ENCODE peak calls at places on chromosomes 5 and 9, in ten cellular contexts. D is adrenal gland, J is tibial artery, Y is endothelial cell of umbilical vein, O is AG04450, W is fibroblast of lung, I is GM23338, U is stomach, E is psoas muscle, Q is Panc1. P is an unnamed sample. For H3K27me3, the result is how much of the 10 kb centered on the place peaks cover.

GRCh38 chr9:134695144-134695543 is 53.5 kb downstream of the COL5A1 start:
- DNase-seq in U (no peak), J (no peak), I (no peak), Y (no peak), D (no peak), E (peak), O (no peak), W (no peak), Q (no peak), P (no peak)

GRCh38 chr9:137406876-137407589 is 15.9 kb downstream of the EXD3 start:
- DNase-seq in U (peak), Y (peak), W (peak), O (no peak), I (peak), J (no peak), Q (no peak), D (peak), E (peak), P (peak)

GRCh38 chr9:136496181-136496580 is 13.3 kb upstream of the SEC16A start:
- DNase-seq in D (no peak), I (no peak), E (no peak), Q (no peak), O (no peak), J (no peak), W (no peak), Y (no peak), U (no peak), P (no peak)

GRCh38 chr5:80054682-80055081 is 19.5 kb downstream of the THBS4 start:
- DNase-seq in D (no peak), U (no peak), O (no peak), Q (no peak), E (no peak), Y (no peak), I (no peak), W (no peak), J (no peak), P (no peak)

GRCh38 chr5:149414405-149415244 is 35.5 kb upstream of the IL17B start:
- DNase-seq in D (no peak), U (no peak), O (no peak), E (peak), Y (no peak), I (no peak), W (peak), J (peak), Q (no peak), P (peak)

GRCh38 chr9:6564370-6564769 is 81.2 kb downstream of the GLDC start:
- DNase-seq in E (no peak), W (peak), J (no peak), D (no peak), U (no peak), Q (no peak), Y (peak), O (no peak), I (no peak), P (no peak)

GRCh38 chr5:103475629-103476240 is 86.9 kb downstream of the NUDT12 start:
- DNase-seq in Y (peak), U (no peak), E (no peak), Q (peak), I (peak), D (no peak), O (no peak), W (peak), J (no peak), P (no peak)

GRCh38 chr5:82924990-82925385 is 152.2 kb downstream of the TMEM167A start:
- DNase-seq in E (no peak), D (no peak), U (no peak), Y (peak), O (no peak), I (no peak), W (peak), Q (no peak), J (no peak), P (no peak)

GRCh38 chr5:119179857-119180641 is 109.2 kb downstream of the DMXL1 start:
- DNase-seq in Q (no peak), I (no peak), D (no peak), U (no peak), Y (no peak), E (no peak), W (peak), J (no peak), O (no peak), P (no peak)

GRCh38 chr5:163338-163620 is 28.0 kb upstream of the LRRC14B start:
- DNase-seq in W (no peak), I (no peak), U (no peak), Y (no peak), E (no peak), D (no peak), J (peak), O (no peak), Q (no peak), P (no peak)

GRCh38 chr5:14465086-14465485 is 116.5 kb upstream of the OTULINL start:
- DNase-seq in D (no peak), W (peak), O (peak), I (no peak), U (no peak), J (no peak), E (no peak), Q (no peak), Y (no peak), P (no peak)

GRCh38 chr9:32627394-32627954 is 8.0 kb downstream of the TAF1L start:
- DNase-seq in W (no peak), E (no peak), J (no peak), D (no peak), U (no peak), O (no peak), Y (no peak), I (no peak), Q (no peak), P (no peak)

GRCh38 chr9:83339435-83339834 is 198.8 kb downstream of the FRMD3 start:
- DNase-seq in D (no peak), W (no peak), J (no peak), E (no peak), O (no peak), U (no peak), I (no peak), Q (no peak), Y (no peak), P (no peak)

GRCh38 chr5:78624011-78624541 is 24.5 kb downstream of the LHFPL2 start:
- DNase-seq in I (no peak), O (no peak), U (no peak), D (peak), E (no peak), J (no peak), Y (no peak), W (no peak), Q (no peak), P (no peak)

GRCh38 chr5:143200781-143201398 is 202.6 kb downstream of the NR3C1 start:
- DNase-seq in U (no peak), D (peak), W (peak), E (peak), Q (no peak), Y (no peak), O (no peak), J (no peak), I (no peak), P (peak)

GRCh38 chr9:93183663-93184438 is at the start of gene WNK2:
- DNase-seq in W (peak), D (no peak), Y (no peak), O (no peak), U (peak), J (no peak), Q (no peak), E (no peak), I (peak), P (no peak)

GRCh38 chr9:116365056-116365471 is 211.5 kb downstream of the PAPPA start:
- DNase-seq in Y (no peak), O (peak), J (peak), D (peak), E (peak), I (peak), W (peak), U (peak), Q (no peak), P (peak)

GRCh38 chr5:161409471-161409870 is 137.1 kb downstream of the GABRB2 start:
- DNase-seq in J (no peak), I (no peak), U (no peak), O (no peak), W (no peak), E (no peak), D (no peak), Y (no peak), Q (no peak), P (no peak)

GRCh38 chr5:78627175-78627574 is 21.4 kb downstream of the LHFPL2 start:
- DNase-seq in J (no peak), O (no peak), U (no peak), W (peak), Q (no peak), D (peak), I (no peak), E (no peak), Y (peak), P (no peak)

GRCh38 chr5:173970878-173971650 is 17.9 kb upstream of the C5orf47 start:
- DNase-seq in J (no peak), D (peak), W (no peak), Q (no peak), Y (no peak), O (no peak), U (no peak), E (no peak), I (no peak), P (no peak)

GRCh38 chr9:124452841-124453585 is 2.8 kb downstream of the ADGRD2 start:
- DNase-seq in E (no peak), I (peak), Y (no peak), U (no peak), D (no peak), O (no peak), W (no peak), Q (no peak), J (peak), P (no peak)

GRCh38 chr5:82388186-82388585 is 110.0 kb upstream of the RPS23 start:
- DNase-seq in U (no peak), J (no peak), W (peak), Y (no peak), I (no peak), D (peak), E (no peak), O (no peak), Q (no peak), P (no peak)

GRCh38 chr5:41558295-41558694 is 47.9 kb upstream of the PLCXD3 start:
- DNase-seq in E (no peak), Y (no peak), O (no peak), I (no peak), D (no peak), Q (no peak), J (no peak), W (no peak), U (no peak), P (no peak)

GRCh38 chr5:126972062-126972895 is 58.1 kb downstream of the MARCHF3 start:
- DNase-seq in O (no peak), D (no peak), J (no peak), W (peak), I (no peak), U (no peak), E (no peak), Y (peak), Q (no peak), P (no peak)

GRCh38 chr9:26725573-26725972 is 167.0 kb downstream of the CAAP1 start:
- DNase-seq in I (no peak), E (no peak), Y (no peak), U (no peak), W (no peak), J (no peak), O (no peak), Q (no peak), D (no peak), P (no peak)

GRCh38 chr5:128470663-128471062 is 67.4 kb downstream of the FBN2 start:
- DNase-seq in O (no peak), Y (no peak), Q (no peak), W (peak), D (no peak), J (no peak), I (no peak), E (no peak), U (no peak), P (no peak)

GRCh38 chr5:75463726-75464125 is 47.7 kb downstream of the CERT1 start:
- DNase-seq in O (no peak), Q (no peak), U (no peak), D (no peak), W (no peak), J (no peak), Y (no peak), E (no peak), I (no peak), P (no peak)

GRCh38 chr9:127918201-127919107 is 1.6 kb upstream of the ST6GALNAC4 start:
- DNase-seq in Q (no peak), W (peak), J (no peak), D (no peak), E (no peak), O (no peak), U (no peak), Y (peak), I (peak), P (peak)

GRCh38 chr5:132387649-132388117 is 18.2 kb downstream of the SLC22A5 start:
- DNase-seq in W (peak), I (no peak), U (peak), J (peak), Y (peak), D (peak), Q (no peak), O (peak), E (no peak), P (peak)

GRCh38 chr9:134217431-134218210 is 53.3 kb upstream of the RNU6ATAC start:
- DNase-seq in Q (no peak), J (no peak), W (no peak), D (no peak), I (peak), Y (no peak), O (no peak), E (peak), U (no peak), P (no peak)

GRCh38 chr9:36499156-36499886 is 73.4 kb upstream of the MELK start:
- DNase-seq in Q (no peak), U (no peak), I (peak), E (no peak), J (no peak), O (no peak), Y (no peak), D (no peak), W (no peak), P (no peak)

GRCh38 chr5:168165221-168165965 is 126.1 kb upstream of the WWC1 start:
- DNase-seq in E (no peak), Q (no peak), U (no peak), W (no peak), D (no peak), O (no peak), I (peak), Y (no peak), J (no peak), P (no peak)

GRCh38 chr9:18208166-18209059 is 265.5 kb upstream of the ADAMTSL1 start:
- DNase-seq in D (peak), I (peak), Q (no peak), W (peak), J (no peak), Y (peak), E (no peak), O (no peak), U (peak), P (no peak)
- TF ChIP-seq CTCF in D (peak), I (peak), Q (peak), W (peak), J (peak), Y (peak), E (no peak), O (peak), U (peak), P (no peak)

GRCh38 chr9:114925039-114925438 is 5.4 kb downstream of the TNFSF8 start:
- DNase-seq in U (no peak), W (no peak), D (no peak), Y (no peak), E (no peak), Q (no peak), J (no peak), I (no peak), O (no peak), P (no peak)

GRCh38 chr9:114929166-114929565 is 1.2 kb downstream of the TNFSF8 start:
- DNase-seq in W (no peak), J (no peak), I (no peak), Q (no peak), D (no peak), Y (no peak), U (no peak), O (no peak), E (no peak), P (no peak)

GRCh38 chr9:114925672-114926071 is 4.7 kb downstream of the TNFSF8 start:
- DNase-seq in Y (no peak), W (no peak), I (peak), J (no peak), D (no peak), E (no peak), U (no peak), Q (no peak), O (no peak), P (no peak)

GRCh38 chr9:114930063-114930812 is at the start of gene TNFSF8:
- DNase-seq in J (no peak), W (no peak), Y (no peak), D (no peak), E (peak), Q (no peak), I (no peak), U (peak), O (no peak), P (peak)

DNA sequence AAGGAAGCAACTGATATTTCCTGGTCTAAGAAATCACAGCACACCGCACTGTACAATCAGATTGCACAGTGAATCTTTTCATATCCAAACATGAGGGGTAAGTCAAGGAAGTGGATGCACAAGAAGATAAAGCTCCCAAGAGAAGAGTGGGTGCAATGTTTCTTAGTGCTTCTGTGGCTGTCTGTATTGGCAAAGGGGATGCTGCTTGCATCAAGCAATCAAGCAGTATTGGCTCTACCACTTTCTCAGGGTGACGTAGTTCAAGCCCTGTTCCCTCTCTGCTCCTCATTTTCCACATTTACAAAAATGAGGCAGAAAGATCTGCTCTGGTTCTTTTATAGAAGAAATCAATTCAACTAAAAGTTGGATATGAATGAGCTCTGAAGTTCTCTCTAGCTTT is 2.3 kb downstream of the TNFSF8 start:
- DNase-seq in I (no peak), E (no peak), O (no peak), U (no peak), Q (no peak), J (no peak), Y (no peak), W (no peak), D (no peak), P (no peak)
- H3K27me3 ChIP-seq in I (half or more), E (under half), O (half or more), U (under half), Q (under half), J (under half), Y (under half), W (under half), D (under half), P (half or more)

DNA sequence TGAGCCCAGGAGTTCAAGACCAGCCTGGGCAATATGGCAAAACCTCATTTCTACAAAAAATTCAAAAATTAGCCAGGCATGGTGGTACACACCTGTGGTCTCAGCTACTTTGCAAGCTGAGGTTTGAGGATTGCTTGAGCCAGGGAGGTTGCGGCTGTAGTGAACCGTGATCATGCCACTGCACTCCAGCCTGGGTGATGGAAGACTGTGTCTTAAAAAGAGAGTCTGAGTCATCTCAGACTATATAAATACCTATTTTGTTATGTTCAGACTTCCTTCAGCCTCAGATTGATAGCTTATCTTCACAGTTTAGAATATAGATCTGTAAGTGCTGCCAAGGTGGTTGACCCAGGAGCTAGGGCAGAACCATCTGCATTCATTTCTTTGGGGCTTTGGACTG is 1.6 kb upstream of the PAIP2 start:
- DNase-seq in J (no peak), Q (no peak), W (no peak), Y (no peak), D (no peak), E (no peak), I (no peak), O (no peak), U (no peak), P (no peak)
- H3K27ac ChIP-seq in J (no peak), Q (no peak), W (no peak), Y (no peak), D (no peak), E (no peak), I (no peak), O (no peak), U (no peak), P (no peak)

DNA sequence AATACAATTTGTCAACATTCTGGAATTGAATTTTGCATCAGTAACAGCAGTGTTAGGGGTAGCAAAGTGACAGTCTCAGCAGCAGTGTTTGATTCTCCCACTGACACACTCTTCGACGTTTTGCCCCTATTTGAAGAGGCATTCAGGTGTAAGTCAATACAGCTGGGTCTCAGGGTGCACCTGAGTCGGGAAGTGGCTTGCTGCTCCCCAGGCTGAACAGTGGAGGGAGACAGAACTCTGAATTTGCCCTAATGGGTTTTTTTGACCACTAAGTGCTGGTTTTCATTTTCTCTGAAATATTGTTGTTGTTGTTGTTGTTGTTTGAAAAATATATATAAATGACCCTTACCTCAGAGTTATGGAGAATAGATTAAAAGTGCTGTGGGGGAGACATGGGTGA is 223.2 kb downstream of the TLR4 start:
- DNase-seq in U (no peak), O (no peak), E (no peak), D (no peak), Q (no peak), Y (no peak), I (peak), J (no peak), W (no peak), P (no peak)
- TF ChIP-seq CTCF in U (peak), O (no peak), E (no peak), D (no peak), Q (no peak), Y (no peak), I (peak), J (no peak), W (no peak), P (no peak)

DNA sequence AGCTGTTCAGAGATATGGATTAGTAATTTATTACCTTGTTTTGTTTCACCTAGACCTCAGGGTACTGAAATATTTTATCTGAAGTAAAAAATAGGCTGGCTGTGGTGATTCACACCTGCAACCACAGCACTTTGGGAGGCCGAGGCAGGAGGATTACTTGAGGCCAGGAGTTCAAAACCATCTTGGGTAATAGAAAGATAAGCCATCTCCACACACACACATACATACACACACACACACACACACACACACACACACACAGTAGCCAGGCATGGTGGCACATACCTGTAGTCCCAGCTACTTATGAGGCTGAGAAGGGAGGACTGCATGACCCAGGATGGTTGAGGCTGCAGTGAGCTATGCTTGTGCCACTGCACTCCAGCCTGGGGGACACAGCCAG is 3.7 kb downstream of the ANXA2R start:
- DNase-seq in U (no peak), Q (peak), J (no peak), D (no peak), E (no peak), I (no peak), W (no peak), O (no peak), Y (peak), P (no peak)
- H3K27me3 ChIP-seq in U (half or more), Q (under half), J (under half), D (under half), E (under half), I (half or more), W (under half), O (under half), Y (under half), P (half or more)

GRCh38 chr5:68137451-68138190 is 77.9 kb upstream of the PIK3R1 start:
- DNase-seq in D (no peak), O (no peak), U (no peak), W (peak), I (no peak), J (no peak), E (no peak), Y (no peak), Q (no peak), P (no peak)
- H3K27ac ChIP-seq in D (no peak), O (no peak), U (no peak), W (no peak), I (no peak), J (peak), E (no peak), Y (no peak), Q (no peak), P (peak)

P was measured in heart right ventricle.